ENCODE peak calls at places on chromosomes 6 and 20, in ten cellular contexts. N is psoas muscle, Y is GM13977, M is H7, Z is T-helper 17 cell, R is ELR, T is endothelial cell, L is NT2/D1, C is HT-29, W is AG20443. U is an unnamed sample.

GRCh38 chr6:100724696-100725095 is 156.4 kb downstream of the ASCC3 start:
- DNase-seq in W (no peak), M (no peak), Y (no peak), C (no peak), L (no peak), T (no peak), Z (no peak), R (no peak), N (no peak), U (no peak)

GRCh38 chr6:43952746-43953145 is 174.5 kb downstream of the MRPL14 start:
- DNase-seq in Z (no peak), C (no peak), Y (no peak), M (no peak), T (no peak), W (no peak), L (no peak), R (peak), N (peak), U (no peak)

GRCh38 chr6:108735991-108736345 is 112.3 kb upstream of the ARMC2 start:
- DNase-seq in T (no peak), C (peak), W (no peak), Y (no peak), L (no peak), N (no peak), Z (no peak), R (no peak), M (no peak), U (no peak)

GRCh38 chr6:143973097-143973979 is 34.7 kb downstream of the PLAGL1 start:
- DNase-seq in C (no peak), M (peak), Y (no peak), Z (no peak), T (peak), W (no peak), R (no peak), N (no peak), L (peak), U (no peak)

GRCh38 chr20:21315138-21315537 is 12.0 kb downstream of the XRN2 start:
- DNase-seq in Y (no peak), T (no peak), M (no peak), L (no peak), N (no peak), W (peak), C (no peak), Z (no peak), R (peak), U (no peak)

GRCh38 chr6:153790881-153791473 is 248.1 kb upstream of the OPRM1 start:
- DNase-seq in L (peak), T (peak), N (no peak), C (peak), M (peak), Y (no peak), W (no peak), Z (no peak), R (peak), U (no peak)

GRCh38 chr6:130432838-130433237 is 67.0 kb downstream of the TMEM200A start:
- DNase-seq in Z (no peak), M (no peak), L (no peak), N (no peak), T (no peak), W (no peak), C (no peak), R (no peak), Y (no peak), U (no peak)

GRCh38 chr6:1867197-1867596 is 257.5 kb downstream of the FOXC1 start:
- DNase-seq in N (no peak), R (no peak), C (no peak), L (no peak), W (no peak), M (no peak), Y (no peak), T (no peak), Z (no peak), U (no peak)

GRCh38 chr20:59441860-59442810 is 141.7 kb downstream of the EDN3 start:
- DNase-seq in T (no peak), L (no peak), M (no peak), R (no peak), W (no peak), C (no peak), Z (no peak), N (no peak), Y (no peak), U (no peak)

GRCh38 chr6:123803456-123803861 is 206 bp upstream of the NKAIN2 start:
- DNase-seq in C (no peak), N (peak), T (no peak), M (peak), W (no peak), L (no peak), R (no peak), Z (no peak), Y (peak), U (no peak)

U was measured in activated gamma-delta T cell.